ENCODE peak calls at places on chromosomes 5 and 9, in four cellular contexts. K is astrocyte, G is neural progenitor cell, C is DND-41. M is an unnamed sample.

GRCh38 chr5:151618907-151619306 is 27.8 kb upstream of the FAT2 start:
- DNase-seq in C (no peak), G (no peak), K (no peak), M (no peak)

GRCh38 chr9:69975681-69976080 is 68.0 kb upstream of the MAMDC2 start:
- DNase-seq in K (peak), G (no peak), C (no peak), M (no peak)

GRCh38 chr5:171485668-171486067 is 66.2 kb downstream of the FGF18 start:
- DNase-seq in G (no peak), C (no peak), K (no peak), M (no peak)

GRCh38 chr5:50767588-50767987 is 101.2 kb downstream of the PARP8 start:
- DNase-seq in C (no peak), G (no peak), K (peak), M (peak)

GRCh38 chr5:147234098-147234824 is 565 bp upstream of the STK32A start:
- DNase-seq in K (no peak), C (no peak), G (peak), M (no peak)

GRCh38 chr5:128534729-128535128 is 3.3 kb downstream of the FBN2 start:
- DNase-seq in G (no peak), C (no peak), K (peak), M (peak)

GRCh38 chr9:18824095-18824666 is 208.8 kb downstream of the SAXO1 start:
- DNase-seq in G (no peak), K (no peak), C (no peak), M (no peak)

GRCh38 chr5:43941806-43942205 is 338.8 kb downstream of the NNT start:
- DNase-seq in G (no peak), C (no peak), K (no peak), M (no peak)

GRCh38 chr5:127802477-127802865 is 99.3 kb downstream of the CCDC192 start:
- DNase-seq in C (no peak), K (peak), G (no peak), M (peak)

GRCh38 chr5:90386099-90386710 is 23.4 kb downstream of the CETN3 start:
- DNase-seq in K (peak), G (no peak), C (no peak), M (peak)

GRCh38 chr9:128712451-128713410 is 10.4 kb downstream of the PKN3 start:
- DNase-seq in K (no peak), G (no peak), C (no peak), M (no peak)

GRCh38 chr5:158013303-158013702 is 154.4 kb upstream of the CLINT1 start:
- DNase-seq in C (no peak), G (no peak), K (no peak), M (no peak)

GRCh38 chr5:6471252-6471651 is 22.6 kb downstream of the UBE2QL1 start:
- DNase-seq in K (no peak), C (no peak), G (no peak), M (no peak)

GRCh38 chr9:93308676-93309075 is 124.7 kb downstream of the WNK2 start:
- DNase-seq in K (no peak), G (no peak), C (no peak), M (no peak)

GRCh38 chr5:103098993-103099392 is 20.9 kb downstream of the GIN1 start:
- DNase-seq in C (no peak), K (no peak), G (no peak), M (peak)

GRCh38 chr5:37520811-37521210 is 141.7 kb downstream of the WDR70 start:
- DNase-seq in K (no peak), C (no peak), G (no peak), M (no peak)

GRCh38 chr9:27529316-27530278 is at the start of gene MOB3B:
- DNase-seq in K (peak), G (peak), C (peak), M (peak)

GRCh38 chr5:127358782-127359181 is 68.2 kb downstream of the MEGF10 start:
- DNase-seq in G (no peak), C (no peak), K (no peak), M (peak)

GRCh38 chr5:125870271-125870670 is 552.9 kb upstream of the GRAMD2B start:
- DNase-seq in K (peak), C (no peak), G (peak), M (peak)

GRCh38 chr5:77991084-77991483 is 214.9 kb upstream of the TBCA start:
- DNase-seq in G (peak), C (no peak), K (no peak), M (no peak)

GRCh38 chr9:97354637-97355036 is 47.2 kb downstream of the CCDC180 start:
- DNase-seq in K (no peak), C (no peak), G (no peak), M (no peak)

GRCh38 chr5:13606051-13606450 is 338.4 kb downstream of the DNAH5 start:
- DNase-seq in G (no peak), K (peak), C (no peak), M (no peak)

GRCh38 chr9:92748233-92748497 is 16.5 kb downstream of the BICD2 start:
- DNase-seq in K (no peak), G (no peak), C (no peak), M (no peak)

GRCh38 chr9:131029574-131029952 is 20.6 kb downstream of the LAMC3 start:
- DNase-seq in K (no peak), G (no peak), C (no peak), M (no peak)

GRCh38 chr5:6125781-6126180 is 252.6 kb downstream of the MED10 start:
- DNase-seq in K (no peak), C (no peak), G (no peak), M (no peak)

GRCh38 chr5:9596256-9596655 is 33.9 kb downstream of the TAS2R1 start:
- DNase-seq in K (no peak), C (no peak), G (no peak), M (peak)
- TF ChIP-seq EZH2 in K (no peak), C (no peak), G (no peak), M (no peak)

GRCh38 chr9:137161558-137162483 is 8.0 kb downstream of the LRRC26 start:
- DNase-seq in K (no peak), G (no peak), C (no peak), M (no peak)

GRCh38 chr9:137163805-137164204 is 6.0 kb downstream of the LRRC26 start:
- DNase-seq in K (no peak), G (no peak), C (no peak), M (no peak)

GRCh38 chr9:137162505-137163100 is 7.2 kb downstream of the LRRC26 start:
- DNase-seq in G (peak), K (no peak), C (no peak), M (no peak)

GRCh38 chr9:137164370-137165249 is 5.2 kb downstream of the LRRC26 start:
- DNase-seq in K (no peak), C (no peak), G (no peak), M (no peak)

GRCh38 chr9:137163101-137163661 is 6.7 kb downstream of the LRRC26 start:
- DNase-seq in G (peak), K (no peak), C (no peak), M (no peak)
- TF ChIP-seq EZH2 in G (no peak), K (peak), C (no peak), M (peak)

GRCh38 chr9:134645607-134646365 is 4.2 kb downstream of the COL5A1 start:
- DNase-seq in C (no peak), G (no peak), K (no peak), M (no peak)

GRCh38 chr9:134648701-134649525 is 7.3 kb downstream of the COL5A1 start:
- DNase-seq in G (no peak), K (peak), C (no peak), M (peak)

GRCh38 chr9:134644715-134645606 is 3.4 kb downstream of the COL5A1 start:
- DNase-seq in K (peak), G (peak), C (no peak), M (peak)

GRCh38 chr9:134650431-134651190 is 9.0 kb downstream of the COL5A1 start:
- DNase-seq in C (no peak), K (no peak), G (no peak), M (no peak)

DNA sequence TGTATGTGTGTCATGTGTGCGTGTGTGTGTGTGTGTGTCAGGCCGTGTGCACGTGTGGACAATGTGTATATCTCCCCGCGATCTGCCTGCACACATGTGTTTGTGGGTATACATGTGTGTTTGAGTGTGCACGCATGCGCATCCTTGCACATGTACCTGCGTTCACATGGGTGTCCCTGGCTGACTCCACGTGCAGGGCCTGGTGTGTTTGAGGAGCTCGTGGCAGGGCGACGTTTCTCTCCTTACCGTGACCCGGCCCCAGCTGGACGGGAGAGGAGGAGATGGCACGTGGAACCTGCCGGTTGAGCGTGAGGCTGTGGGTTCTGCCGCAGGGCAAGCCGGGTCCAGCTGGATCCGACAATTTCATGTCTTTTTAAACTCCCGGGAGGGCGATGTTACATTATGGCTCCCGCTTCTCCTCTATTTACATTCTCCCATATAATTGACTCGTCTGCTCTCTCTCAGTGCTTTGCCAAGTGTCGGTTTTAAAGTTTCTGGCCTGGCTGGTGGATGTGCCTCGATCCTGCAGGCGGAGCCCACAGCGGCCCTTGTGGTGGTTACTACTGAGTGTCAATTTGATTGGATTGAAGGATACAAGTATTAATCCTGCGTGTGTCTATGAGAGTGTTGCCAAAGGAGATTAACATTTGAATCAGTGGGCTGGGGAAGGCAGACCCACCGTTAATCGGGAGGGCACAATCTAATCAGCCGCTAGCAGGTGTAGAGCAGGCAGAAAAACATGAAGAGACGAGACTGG is 5.9 kb downstream of the COL5A1 start:
- DNase-seq in C (no peak), K (no peak), G (no peak), M (no peak)
- TF ChIP-seq EZH2 in C (no peak), K (no peak), G (no peak), M (no peak)

DNA sequence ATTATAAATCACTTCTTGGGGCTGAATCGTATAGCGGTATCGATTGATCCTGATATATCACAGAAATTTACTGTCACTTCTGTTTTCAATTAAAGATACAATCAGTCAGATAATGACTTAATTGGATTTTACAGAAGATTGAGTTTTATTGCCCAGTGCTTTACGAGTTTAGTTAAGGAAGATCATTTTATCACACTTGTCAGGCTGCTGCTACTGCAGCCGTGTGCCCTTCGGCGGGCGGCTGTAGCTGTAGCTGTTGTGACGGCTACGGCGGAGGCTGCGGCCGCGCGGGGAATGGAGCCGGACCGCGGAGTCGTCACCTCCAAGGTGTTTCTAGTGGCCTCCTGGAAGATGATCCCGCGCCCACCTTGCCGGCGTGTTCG is 7.2 kb upstream of the DMRT3 start:
- DNase-seq in G (peak), C (no peak), K (no peak), M (no peak)
- TF ChIP-seq EZH2 in G (no peak), C (no peak), K (no peak), M (no peak)

GRCh38 chr5:130994496-130995253 is 170.4 kb downstream of the HINT1 start:
- DNase-seq in G (no peak), K (no peak), C (no peak), M (no peak)
- TF ChIP-seq EZH2 in G (no peak), K (no peak), C (no peak), M (no peak)

GRCh38 chr9:132163457-132163875 is 1.6 kb downstream of the NTNG2 start:
- DNase-seq in C (no peak), K (no peak), G (peak), M (peak)

GRCh38 chr9:132163876-132164603 is 2.2 kb downstream of the NTNG2 start:
- DNase-seq in G (peak), C (no peak), K (no peak), M (no peak)

GRCh38 chr9:132162764-132163456 is 1.1 kb downstream of the NTNG2 start:
- DNase-seq in C (no peak), K (no peak), G (peak), M (no peak)

GRCh38 chr9:132166599-132166998 is 4.7 kb downstream of the NTNG2 start:
- DNase-seq in C (no peak), G (peak), K (no peak), M (no peak)

GRCh38 chr9:132164604-132165362 is 2.9 kb downstream of the NTNG2 start:
- DNase-seq in C (no peak), G (peak), K (no peak), M (peak)
- TF ChIP-seq EZH2 in C (no peak), G (no peak), K (no peak), M (no peak)

GRCh38 chr9:77016526-77017504 is 2.6 kb upstream of the FOXB2 start:
- DNase-seq in C (no peak), K (no peak), G (peak), M (no peak)
- TF ChIP-seq EZH2 in C (no peak), K (peak), G (peak), M (peak)

GRCh38 chr5:1887400-1888360 is 5.0 kb upstream of the IRX4 start:
- DNase-seq in C (no peak), K (no peak), G (peak), M (no peak)

GRCh38 chr5:1886634-1887399 is 4.1 kb upstream of the IRX4 start:
- DNase-seq in K (no peak), C (no peak), G (peak), M (no peak)

GRCh38 chr5:1890296-1890695 is 7.6 kb upstream of the IRX4 start:
- DNase-seq in G (no peak), K (no peak), C (no peak), M (no peak)

GRCh38 chr5:1889321-1890065 is 6.8 kb upstream of the IRX4 start:
- DNase-seq in G (no peak), K (no peak), C (no peak), M (no peak)

GRCh38 chr5:1888541-1889251 is 6.0 kb upstream of the IRX4 start:
- DNase-seq in G (no peak), K (no peak), C (no peak), M (no peak)
- TF ChIP-seq EZH2 in G (no peak), K (no peak), C (no peak), M (no peak)

DNA sequence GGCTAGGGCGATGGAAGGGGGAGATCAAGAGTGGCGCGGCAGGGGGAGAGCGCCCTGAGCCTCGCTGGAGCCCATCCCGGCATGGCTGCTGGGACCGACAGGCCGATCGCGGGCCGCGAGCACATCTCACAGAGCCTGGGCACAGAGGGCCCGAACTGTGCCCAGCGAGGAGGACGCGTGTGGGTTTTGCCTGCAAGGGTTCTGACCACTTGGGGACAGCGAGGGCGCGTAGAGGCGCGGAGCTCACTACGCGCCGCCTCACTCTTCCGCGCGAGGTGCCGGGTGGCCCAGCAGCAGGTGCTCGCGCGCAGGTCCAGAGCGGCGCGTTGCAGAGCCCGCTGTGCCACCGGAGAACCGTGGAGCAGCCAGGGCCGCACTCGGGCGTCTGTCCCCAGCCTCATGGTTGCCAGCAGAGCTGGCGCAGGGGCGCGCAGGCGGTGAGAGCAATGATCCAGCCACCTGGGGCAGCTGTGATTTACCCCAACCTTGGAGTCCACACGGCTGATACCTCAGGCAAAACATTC is 16.3 kb upstream of the PITX1 start:
- DNase-seq in K (no peak), G (peak), C (no peak), M (no peak)
- TF ChIP-seq EZH2 in K (peak), G (peak), C (no peak), M (no peak)

DNA sequence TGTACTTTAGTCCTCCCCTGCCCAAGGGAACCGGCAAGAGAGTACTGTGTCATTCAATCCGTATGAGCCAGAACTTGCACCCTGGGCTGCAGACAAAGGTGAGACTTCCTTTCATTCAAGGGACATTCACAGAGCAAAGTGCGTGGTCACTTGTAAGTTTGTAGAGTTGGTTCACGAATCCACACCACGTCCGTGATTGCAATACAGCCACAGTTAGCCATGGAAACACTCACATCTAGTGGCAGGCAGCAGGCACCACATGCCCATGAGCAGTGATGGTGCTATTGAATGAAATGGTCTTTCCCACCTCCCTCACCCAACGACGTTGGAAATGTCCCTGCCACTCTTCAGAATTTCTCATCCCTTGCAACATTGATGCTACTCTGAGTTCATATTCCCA is 72.6 kb downstream of the SYK start:
- DNase-seq in C (no peak), K (no peak), G (no peak), M (no peak)
- TF ChIP-seq EZH2 in C (no peak), K (no peak), G (no peak), M (no peak)